ENCODE peak calls at places on chromosomes 16 and 17, in four cellular contexts. X, L, T and I are unnamed samples.

GRCh38 chr17:16353702-16354174 is 469 bp upstream of the CENPV start:
- DNase-seq in X (no peak), T (no peak), L (no peak), I (no peak)

GRCh38 chr17:49031965-49032928 is 35.1 kb downstream of the IGF2BP1 start:
- DNase-seq in L (peak; percentile 88), T (peak; percentile 49), X (peak; percentile 38), I (peak; percentile 58)

GRCh38 chr16:65285128-65286120 is 163.6 kb upstream of the CDH11 start:
- DNase-seq in T (no peak), X (no peak), L (no peak), I (no peak)

GRCh38 chr16:11327277-11328171 is 17.7 kb upstream of the RMI2 start:
- DNase-seq in X (no peak), L (peak; percentile 72), T (no peak), I (peak; percentile 79)

GRCh38 chr17:73445466-73445865 is 133.7 kb upstream of the CDC42EP4 start:
- DNase-seq in L (no peak), T (no peak), X (no peak), I (no peak)

GRCh38 chr17:52027620-52028019 is 130.9 kb downstream of the CA10 start:
- DNase-seq in T (no peak), L (no peak), X (no peak), I (no peak)

GRCh38 chr17:55769625-55770000 is 18.8 kb downstream of the PCTP start:
- DNase-seq in T (no peak), L (no peak), X (no peak), I (no peak)

GRCh38 chr17:65403129-65403528 is 158.3 kb downstream of the AXIN2 start:
- DNase-seq in X (peak; percentile 21), L (no peak), T (no peak), I (no peak)

GRCh38 chr17:61200349-61200735 is 199.3 kb upstream of the TBX2 start:
- DNase-seq in L (no peak), T (no peak), X (no peak), I (no peak)

GRCh38 chr16:48965391-48965790 is 316.2 kb downstream of the CBLN1 start:
- DNase-seq in L (no peak), T (no peak), X (no peak), I (no peak)

GRCh38 chr17:28612936-28613872 is 781 bp downstream of the RSKR start:
- DNase-seq in T (peak; percentile 33), X (peak; percentile 60), L (peak; percentile 53), I (peak; percentile 60)

GRCh38 chr16:50160495-50161164 is 7.5 kb downstream of the TENT4B start:
- DNase-seq in X (no peak), L (no peak), T (no peak), I (no peak)

GRCh38 chr17:10050597-10051101 is 145.6 kb upstream of the RCVRN start:
- DNase-seq in T (no peak), X (no peak), L (peak; percentile 46), I (no peak)

GRCh38 chr17:17749025-17749772 is 67.9 kb downstream of the RAI1 start:
- DNase-seq in X (peak; percentile 83), L (peak; percentile 55), T (no peak), I (peak; percentile 62)

GRCh38 chr17:17748604-17749003 is 67.3 kb downstream of the RAI1 start:
- DNase-seq in X (no peak), L (no peak), T (no peak), I (no peak)

GRCh38 chr17:17749921-17750320 is 68.7 kb downstream of the RAI1 start:
- DNase-seq in L (peak; percentile 77), X (peak; percentile 79), T (peak; percentile 48), I (peak; percentile 54)

GRCh38 chr17:17745476-17746455 is 64.5 kb downstream of the RAI1 start:
- DNase-seq in L (no peak), T (no peak), X (no peak), I (no peak)

GRCh38 chr17:17748179-17748578 is 66.9 kb downstream of the RAI1 start:
- DNase-seq in X (no peak), L (no peak), T (no peak), I (no peak)
- TF ChIP-seq CTCF in X (peak; percentile 40), L (peak; percentile 18), T (no peak), I (peak; percentile 20)

DNA sequence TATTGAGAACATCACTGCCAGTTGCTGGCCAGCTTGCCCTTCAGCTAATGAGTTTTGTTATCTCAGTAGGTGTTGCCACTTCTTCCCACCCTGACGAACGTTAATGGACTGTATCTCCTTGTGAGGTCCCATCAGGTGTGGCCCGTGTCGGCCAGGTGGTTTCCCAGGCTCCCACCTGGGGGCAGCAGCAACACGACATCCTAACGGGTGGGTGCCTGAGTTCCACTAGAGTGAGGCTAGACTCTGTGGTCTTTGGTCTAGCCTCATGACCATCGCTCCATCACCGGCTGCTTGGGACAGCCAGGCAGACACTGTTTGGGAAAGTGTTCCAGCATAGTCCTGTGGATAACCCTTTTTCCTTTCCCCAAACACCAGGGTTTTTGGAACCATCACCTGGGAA is 45.6 kb upstream of the LCMT1 start:
- DNase-seq in X (no peak), T (no peak), L (peak; percentile 69), I (peak; percentile 58)
- TF ChIP-seq CTCF in X (no peak), T (no peak), L (peak; percentile 29), I (no peak)

GRCh38 chr17:4554441-4554996 is 665 bp downstream of the MYBBP1A start:
- DNase-seq in T (no peak), X (no peak), L (no peak), I (no peak)

GRCh38 chr17:4556996-4557395 is 1.8 kb upstream of the MYBBP1A start:
- DNase-seq in L (no peak), T (no peak), X (no peak), I (no peak)

GRCh38 chr17:4553669-4554068 is 1.5 kb downstream of the MYBBP1A start:
- DNase-seq in L (no peak), T (no peak), X (no peak), I (no peak)

GRCh38 chr17:4555863-4556646 is 871 bp upstream of the MYBBP1A start:
- DNase-seq in T (no peak), X (no peak), L (no peak), I (no peak)

DNA sequence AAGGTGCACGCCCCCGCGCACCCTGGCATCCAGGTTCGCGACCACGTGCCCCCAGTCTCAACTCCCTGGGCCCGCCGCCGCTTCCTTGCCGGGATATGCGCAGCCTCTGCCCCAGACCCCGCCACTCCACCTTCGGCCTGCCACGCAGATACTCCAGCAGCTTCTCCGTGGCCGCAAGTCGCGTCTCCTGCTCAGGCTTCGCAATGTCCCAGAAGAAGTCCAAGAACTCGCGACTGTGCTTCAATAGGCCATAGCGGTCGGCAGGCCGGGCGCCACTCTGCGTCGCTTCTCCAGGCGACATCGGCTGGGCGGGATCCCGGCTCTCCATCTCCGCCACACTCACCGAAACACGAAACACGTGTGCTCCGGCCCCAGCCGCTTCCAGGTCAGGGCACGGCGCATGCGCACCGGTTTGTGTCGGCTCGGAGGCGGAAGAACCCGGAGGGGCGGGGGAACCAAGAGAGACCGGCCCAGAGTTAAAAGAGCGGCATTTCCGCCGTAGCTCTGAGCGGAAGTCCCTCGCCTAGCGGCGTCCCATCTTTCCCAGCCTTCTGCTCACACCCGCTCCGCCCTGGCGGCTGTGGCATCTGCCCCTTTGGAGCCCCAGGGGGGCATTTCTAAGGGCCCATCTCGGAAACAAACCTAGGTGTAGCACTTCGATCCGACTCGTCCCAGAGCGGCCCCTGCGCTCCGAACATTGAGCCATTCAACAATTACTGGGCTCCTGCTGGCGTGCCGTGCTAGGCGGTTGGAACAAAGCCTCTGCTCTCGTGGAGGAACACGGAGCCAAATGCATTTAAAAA is at the start of gene MYBBP1A:
- DNase-seq in T (peak; percentile 98), X (peak; percentile 98), L (peak; percentile 99), I (peak; percentile 99)
- TF ChIP-seq CTCF in T (peak; percentile 35), X (no peak), L (no peak), I (no peak)

DNA sequence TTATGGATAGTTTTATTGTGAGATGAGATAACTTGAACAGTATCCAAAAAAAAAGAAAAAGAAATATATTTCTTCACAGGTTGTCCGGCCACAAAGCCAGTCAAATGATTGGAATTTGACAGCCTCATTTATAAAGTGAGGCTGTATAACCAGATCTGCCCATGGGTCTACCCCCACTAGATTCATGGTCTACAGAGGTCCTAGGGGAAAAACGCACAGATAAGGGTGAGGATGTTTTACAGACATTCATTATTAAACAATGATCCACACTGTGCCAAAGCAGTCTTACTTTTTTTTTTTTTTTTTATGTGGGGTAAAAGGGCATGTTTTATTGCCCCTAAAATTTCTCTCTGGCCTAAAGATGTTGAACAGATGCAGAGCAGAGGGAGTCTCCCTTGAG is 1503.0 kb upstream of the CDH8 start:
- DNase-seq in T (no peak), X (no peak), L (no peak), I (no peak)
- TF ChIP-seq CTCF in T (no peak), X (no peak), L (no peak), I (no peak)

GRCh38 chr17:31858647-31859486 is at the start of gene COPRS:
- DNase-seq in L (peak; percentile 99), T (peak; percentile 91), X (peak; percentile 90), I (peak; percentile 87)
- TF ChIP-seq CTCF in L (no peak), T (peak; percentile 7), X (no peak), I (no peak)